ENCODE peak calls at places on chromosome 13, in four cellular contexts. One of them, this sample, is unnamed.

GRCh38 chr13:30847697-30848307 is 58.3 kb upstream of the MEDAG start:
- DNase-seq in IMR-90: peak; percentile 99
- DNase-seq in mucosa of descending colon: no peak
- DNase-seq in HFF-Myc: no peak
- DNase-seq in this sample: peak; percentile 99

GRCh38 chr13:20175907-20176652 is 15.2 kb upstream of the GJA3 start:
- DNase-seq in IMR-90: no peak
- DNase-seq in mucosa of descending colon: no peak
- DNase-seq in HFF-Myc: no peak
- DNase-seq in this sample: no peak

GRCh38 chr13:101449971-101450748 is 2.3 kb upstream of the ITGBL1 start:
- DNase-seq in IMR-90: peak; percentile 93
- DNase-seq in HFF-Myc: peak; percentile 72
- DNase-seq in mucosa of descending colon: no peak
- DNase-seq in this sample: peak; percentile 70

GRCh38 chr13:34361528-34361927 is 543.6 kb downstream of the RFC3 start:
- DNase-seq in HFF-Myc: peak; percentile 41
- DNase-seq in IMR-90: no peak
- DNase-seq in mucosa of descending colon: no peak
- DNase-seq in this sample: no peak

GRCh38 chr13:25268561-25268960 is 18.7 kb downstream of the MTMR6 start:
- DNase-seq in mucosa of descending colon: no peak
- DNase-seq in IMR-90: no peak
- DNase-seq in HFF-Myc: no peak
- DNase-seq in this sample: no peak

GRCh38 chr13:81760316-81760715 is 1419.4 kb upstream of the SPRY2 start:
- DNase-seq in IMR-90: no peak
- DNase-seq in mucosa of descending colon: no peak
- DNase-seq in HFF-Myc: no peak
- DNase-seq in this sample: no peak

GRCh38 chr13:31885994-31886393 is 145.6 kb upstream of the FRY start:
- DNase-seq in HFF-Myc: no peak
- DNase-seq in IMR-90: peak; percentile 4
- DNase-seq in mucosa of descending colon: no peak
- DNase-seq in this sample: no peak

GRCh38 chr13:31793246-31793645 is 53.9 kb downstream of the RXFP2 start:
- DNase-seq in HFF-Myc: no peak
- DNase-seq in IMR-90: peak; percentile 66
- DNase-seq in mucosa of descending colon: no peak
- DNase-seq in this sample: no peak

GRCh38 chr13:99658266-99658991 is 157.2 kb downstream of the TM9SF2 start:
- DNase-seq in HFF-Myc: no peak
- DNase-seq in mucosa of descending colon: peak; percentile 74
- DNase-seq in IMR-90: peak; percentile 25
- DNase-seq in this sample: peak; percentile 69

GRCh38 chr13:37510441-37510840 is 88.1 kb downstream of the POSTN start:
- DNase-seq in IMR-90: no peak
- DNase-seq in mucosa of descending colon: no peak
- DNase-seq in HFF-Myc: no peak
- DNase-seq in this sample: no peak

GRCh38 chr13:72255908-72256307 is 388.9 kb upstream of the DACH1 start:
- DNase-seq in mucosa of descending colon: peak; percentile 36
- DNase-seq in IMR-90: no peak
- DNase-seq in HFF-Myc: no peak
- DNase-seq in this sample: peak; percentile 41

GRCh38 chr13:29676941-29677452 is 81.5 kb upstream of the SLC7A1 start:
- DNase-seq in mucosa of descending colon: peak; percentile 47
- DNase-seq in HFF-Myc: no peak
- DNase-seq in IMR-90: peak; percentile 2
- DNase-seq in this sample: no peak

GRCh38 chr13:20044086-20044485 is 85.6 kb downstream of the ZMYM2 start:
- DNase-seq in IMR-90: no peak
- DNase-seq in mucosa of descending colon: no peak
- DNase-seq in HFF-Myc: no peak
- DNase-seq in this sample: no peak

GRCh38 chr13:41652735-41653361 is 195.5 kb downstream of the RGCC start:
- DNase-seq in mucosa of descending colon: no peak
- DNase-seq in IMR-90: peak; percentile 79
- DNase-seq in HFF-Myc: no peak
- DNase-seq in this sample: peak; percentile 68

GRCh38 chr13:46595136-46595917 is 42.4 kb downstream of the LRCH1 start:
- DNase-seq in mucosa of descending colon: no peak
- DNase-seq in IMR-90: peak; percentile 60
- DNase-seq in HFF-Myc: peak; percentile 74
- DNase-seq in this sample: peak; percentile 26

GRCh38 chr13:102965802-102966201 is 100.4 kb downstream of the SLC10A2 start:
- DNase-seq in mucosa of descending colon: no peak
- DNase-seq in IMR-90: no peak
- DNase-seq in HFF-Myc: no peak
- DNase-seq in this sample: no peak

GRCh38 chr13:58884353-58884752 is 1252.8 kb downstream of the PCDH17 start:
- DNase-seq in HFF-Myc: no peak
- DNase-seq in IMR-90: no peak
- DNase-seq in mucosa of descending colon: no peak
- DNase-seq in this sample: no peak

GRCh38 chr13:31236211-31236786 is 36.5 kb downstream of the B3GLCT start:
- DNase-seq in HFF-Myc: no peak
- DNase-seq in IMR-90: peak; percentile 54
- DNase-seq in mucosa of descending colon: no peak
- DNase-seq in this sample: peak; percentile 28

GRCh38 chr13:61664821-61665705 is 249.4 kb upstream of the PCDH20 start:
- DNase-seq in IMR-90: no peak
- DNase-seq in HFF-Myc: no peak
- DNase-seq in mucosa of descending colon: no peak
- DNase-seq in this sample: no peak

GRCh38 chr13:32863596-32863995 is 152.6 kb upstream of the KL start:
- DNase-seq in HFF-Myc: no peak
- DNase-seq in IMR-90: no peak
- DNase-seq in mucosa of descending colon: no peak
- DNase-seq in this sample: no peak

GRCh38 chr13:76980075-76980718 is 11.7 kb upstream of the CLN5 start:
- DNase-seq in HFF-Myc: no peak
- DNase-seq in mucosa of descending colon: peak; percentile 87
- DNase-seq in IMR-90: peak; percentile 24
- DNase-seq in this sample: no peak

GRCh38 chr13:24851546-24851945 is 87.6 kb downstream of the RNF17 start:
- DNase-seq in mucosa of descending colon: no peak
- DNase-seq in IMR-90: peak; percentile 61
- DNase-seq in HFF-Myc: no peak
- DNase-seq in this sample: no peak

GRCh38 chr13:42381165-42381425 is 109.1 kb downstream of the AKAP11 start:
- DNase-seq in mucosa of descending colon: no peak
- DNase-seq in HFF-Myc: no peak
- DNase-seq in IMR-90: no peak
- DNase-seq in this sample: no peak

GRCh38 chr13:99087954-99088491 is 110.2 kb upstream of the DOCK9 start:
- DNase-seq in mucosa of descending colon: peak; percentile 47
- DNase-seq in IMR-90: no peak
- DNase-seq in HFF-Myc: no peak
- DNase-seq in this sample: no peak

GRCh38 chr13:44739539-44739938 is 163.4 kb upstream of the TSC22D1 start:
- DNase-seq in IMR-90: peak; percentile 15
- DNase-seq in mucosa of descending colon: no peak
- DNase-seq in HFF-Myc: no peak
- DNase-seq in this sample: no peak

GRCh38 chr13:97627566-97627965 is 193.6 kb downstream of the RAP2A start:
- DNase-seq in HFF-Myc: peak; percentile 52
- DNase-seq in mucosa of descending colon: no peak
- DNase-seq in IMR-90: peak; percentile 95
- DNase-seq in this sample: peak; percentile 78

GRCh38 chr13:41311607-41312500 is 787 bp downstream of the NAA16 start:
- DNase-seq in IMR-90: peak; percentile 43
- DNase-seq in HFF-Myc: no peak
- DNase-seq in mucosa of descending colon: peak; percentile 71
- DNase-seq in this sample: no peak

GRCh38 chr13:81874681-81875661 is 1534.0 kb upstream of the SPRY2 start:
- DNase-seq in mucosa of descending colon: no peak
- DNase-seq in HFF-Myc: no peak
- DNase-seq in IMR-90: no peak
- DNase-seq in this sample: no peak

GRCh38 chr13:105643966-105644365 is 891.5 kb downstream of the EFNB2 start:
- DNase-seq in mucosa of descending colon: no peak
- DNase-seq in HFF-Myc: no peak
- DNase-seq in IMR-90: no peak
- DNase-seq in this sample: no peak

GRCh38 chr13:30196025-30196424 is 111.3 kb downstream of the KATNAL1 start:
- DNase-seq in HFF-Myc: no peak
- DNase-seq in IMR-90: peak; percentile 41
- DNase-seq in mucosa of descending colon: no peak
- DNase-seq in this sample: peak; percentile 74

GRCh38 chr13:73579574-73580274 is 520.9 kb downstream of the KLF5 start:
- DNase-seq in HFF-Myc: no peak
- DNase-seq in mucosa of descending colon: no peak
- DNase-seq in IMR-90: no peak
- DNase-seq in this sample: no peak

GRCh38 chr13:23771966-23772365 is 117.2 kb downstream of the MIPEP start:
- DNase-seq in HFF-Myc: no peak
- DNase-seq in mucosa of descending colon: no peak
- DNase-seq in IMR-90: no peak
- DNase-seq in this sample: no peak

GRCh38 chr13:44921931-44922758 is 67.1 kb downstream of the NUFIP1 start:
- DNase-seq in mucosa of descending colon: no peak
- DNase-seq in IMR-90: peak; percentile 98
- DNase-seq in HFF-Myc: peak; percentile 54
- DNase-seq in this sample: peak; percentile 99

GRCh38 chr13:63636231-63636993 is 2220.8 kb upstream of the PCDH20 start:
- DNase-seq in HFF-Myc: no peak
- DNase-seq in IMR-90: no peak
- DNase-seq in mucosa of descending colon: no peak
- DNase-seq in this sample: no peak

GRCh38 chr13:91950803-91951202 is 552.4 kb downstream of the GPC5 start:
- DNase-seq in HFF-Myc: no peak
- DNase-seq in mucosa of descending colon: no peak
- DNase-seq in IMR-90: no peak
- DNase-seq in this sample: no peak

DNA sequence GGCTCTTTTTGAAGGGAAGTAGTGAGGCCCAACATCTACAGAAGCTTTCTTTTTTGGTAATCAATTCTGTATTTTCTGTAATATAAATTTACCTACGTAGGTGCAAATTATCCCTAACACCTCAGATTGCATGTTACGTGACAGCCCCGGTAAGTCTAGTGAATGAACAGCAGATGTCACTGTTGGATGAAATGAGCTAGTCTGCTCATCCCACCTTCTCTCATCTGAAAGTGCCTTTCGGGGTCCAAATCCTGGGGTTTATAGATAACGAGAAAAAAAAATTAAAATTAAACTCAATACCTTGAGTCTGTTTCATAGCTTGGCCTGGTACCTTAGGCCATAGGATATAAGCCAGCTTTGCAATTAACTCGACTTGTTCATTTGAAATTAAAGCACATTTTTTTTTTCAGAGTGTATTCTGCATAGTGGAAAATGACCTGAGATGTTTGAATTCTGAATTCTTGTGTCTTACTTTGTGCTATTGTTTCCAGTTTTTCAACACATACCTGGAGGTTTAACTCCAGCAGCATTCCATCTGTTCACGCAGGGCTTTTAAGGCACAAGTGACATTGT is 548.2 kb downstream of the GPC5 start:
- DNase-seq in IMR-90: peak; percentile 12
- DNase-seq in mucosa of descending colon: no peak
- DNase-seq in HFF-Myc: no peak
- DNase-seq in this sample: peak; percentile 3
- TF ChIP-seq CTCF in IMR-90: peak; percentile 31
- TF ChIP-seq CTCF in mucosa of descending colon: no peak
- TF ChIP-seq CTCF in HFF-Myc: peak; percentile 18
- TF ChIP-seq CTCF in this sample: peak; percentile 77

GRCh38 chr13:113860579-113861432 is 3.1 kb downstream of the GAS6 start:
- DNase-seq in mucosa of descending colon: peak; percentile 88
- DNase-seq in IMR-90: no peak
- DNase-seq in HFF-Myc: no peak
- DNase-seq in this sample: no peak
- H3K4me3 ChIP-seq in mucosa of descending colon: no peak overlapping the region
- H3K4me3 ChIP-seq in IMR-90: peak overlapping the region; percentile 93
- H3K4me3 ChIP-seq in HFF-Myc: peak overlapping the region; percentile 77
- H3K4me3 ChIP-seq in this sample: peak overlapping the region; percentile 69

GRCh38 chr13:21594715-21595545 is 9.0 kb downstream of the MICU2 start:
- DNase-seq in HFF-Myc: no peak
- DNase-seq in mucosa of descending colon: no peak
- DNase-seq in IMR-90: no peak
- DNase-seq in this sample: no peak
- TF ChIP-seq CTCF in HFF-Myc: no peak
- TF ChIP-seq CTCF in mucosa of descending colon: no peak
- TF ChIP-seq CTCF in IMR-90: no peak
- TF ChIP-seq CTCF in this sample: no peak

GRCh38 chr13:35771898-35772297 is 295.4 kb upstream of the MAB21L1 start:
- DNase-seq in IMR-90: peak; percentile 95
- DNase-seq in mucosa of descending colon: no peak
- DNase-seq in HFF-Myc: peak; percentile 17
- DNase-seq in this sample: peak; percentile 63
- H3K4me3 ChIP-seq in IMR-90: no peak overlapping the region
- H3K4me3 ChIP-seq in mucosa of descending colon: no peak overlapping the region
- H3K4me3 ChIP-seq in HFF-Myc: no peak overlapping the region
- H3K4me3 ChIP-seq in this sample: no peak overlapping the region

DNA sequence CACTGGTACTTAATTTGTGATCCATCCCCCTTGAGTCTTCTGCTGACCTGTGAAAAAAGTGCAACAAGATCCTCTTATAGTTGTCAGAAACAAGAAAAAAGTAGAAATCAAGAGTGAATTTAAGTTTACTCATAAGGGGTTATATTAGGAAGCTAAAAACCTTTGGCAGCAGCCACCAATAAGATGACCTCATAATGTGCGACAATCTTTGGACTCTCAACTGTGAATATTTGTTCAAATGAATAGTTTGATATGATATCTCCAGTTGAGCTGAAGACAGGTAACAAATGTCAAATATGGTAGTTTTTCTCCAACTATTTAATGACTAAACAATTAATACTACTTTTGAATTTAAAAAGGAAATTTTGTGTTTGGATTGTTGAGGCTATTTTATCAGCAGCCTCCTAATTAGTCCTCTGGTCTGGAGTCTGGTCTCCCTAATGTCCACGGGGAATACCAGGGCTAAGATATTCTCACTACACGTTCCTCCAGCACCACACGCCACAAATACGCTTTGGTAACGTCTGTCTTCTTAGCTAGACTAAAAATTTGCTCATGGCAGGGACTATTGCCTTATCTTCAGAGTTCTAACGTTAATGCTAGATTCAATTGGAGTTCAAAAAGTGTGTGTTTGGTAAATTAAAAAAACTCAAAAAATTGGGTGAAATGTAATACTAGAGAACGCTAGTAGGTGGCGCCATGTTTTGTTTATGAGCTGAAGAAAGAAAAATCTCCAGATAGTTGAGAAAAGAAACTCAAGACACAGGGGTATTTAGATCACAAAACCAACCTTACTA is 51.0 kb upstream of the PDX1 start:
- DNase-seq in IMR-90: peak; percentile 5
- DNase-seq in mucosa of descending colon: no peak
- DNase-seq in HFF-Myc: no peak
- DNase-seq in this sample: no peak
- TF ChIP-seq CTCF in IMR-90: peak; percentile 55
- TF ChIP-seq CTCF in mucosa of descending colon: peak; percentile 16
- TF ChIP-seq CTCF in HFF-Myc: peak; percentile 39
- TF ChIP-seq CTCF in this sample: peak; percentile 28